ENCODE peak calls at places on chromosomes 3 and 15, in six cellular contexts. G is fibroblast of mammary gland, B is cardiac muscle cell, R is endothelial cell, L is cardiac fibroblast, D is MCF 10A. P is an unnamed sample.

GRCh38 chr3:178275311-178275710 is 260.9 kb upstream of the KCNMB2 start:
- DNase-seq in D (no peak), G (no peak), L (no peak), R (no peak), B (no peak), P (no peak)

GRCh38 chr15:80779658-80780415 is 667 bp downstream of the CEMIP start:
- DNase-seq in B (peak; percentile 42), R (peak; percentile 33), D (peak; percentile 63), L (peak; percentile 50), G (peak; percentile 36), P (no peak)

GRCh38 chr3:14082108-14082657 is 42.5 kb downstream of the CHCHD4 start:
- DNase-seq in R (no peak), G (no peak), L (no peak), B (no peak), D (no peak), P (no peak)

GRCh38 chr15:92610101-92610520 is 45.5 kb downstream of the FAM174B start:
- DNase-seq in D (no peak), B (no peak), R (no peak), G (no peak), L (no peak), P (no peak)

GRCh38 chr15:77226652-77227051 is 155.7 kb upstream of the TSPAN3 start:
- DNase-seq in L (no peak), G (no peak), R (no peak), D (no peak), B (no peak), P (no peak)

GRCh38 chr3:30292192-30292893 is 314.1 kb upstream of the TGFBR2 start:
- DNase-seq in L (peak; percentile 96), R (no peak), D (peak; percentile 79), G (peak; percentile 73), B (no peak), P (no peak)

GRCh38 chr3:23668430-23668904 is 137.3 kb upstream of the UBE2E1 start:
- DNase-seq in L (peak; percentile 85), D (peak; percentile 90), R (no peak), G (peak; percentile 91), B (no peak), P (no peak)

GRCh38 chr3:171704002-171704401 is 106.3 kb downstream of the PLD1 start:
- DNase-seq in G (peak; percentile 60), D (peak; percentile 58), R (no peak), L (peak; percentile 73), B (no peak), P (peak; percentile 19)

GRCh38 chr15:33618300-33618699 is 307.5 kb downstream of the RYR3 start:
- DNase-seq in R (no peak), D (no peak), L (no peak), G (peak; percentile 29), B (no peak), P (no peak)

GRCh38 chr15:49530106-49530505 is 90.5 kb downstream of the FAM227B start:
- DNase-seq in G (peak; percentile 40), R (no peak), D (peak; percentile 53), L (peak; percentile 51), B (no peak), P (no peak)

GRCh38 chr15:30921781-30922371 is 18.2 kb downstream of the FAN1 start:
- DNase-seq in D (no peak), G (no peak), B (no peak), L (no peak), R (no peak), P (no peak)

GRCh38 chr15:74978503-74978902 is 16.9 kb upstream of the SCAMP5 start:
- DNase-seq in L (peak; percentile 54), B (no peak), R (no peak), G (peak; percentile 36), D (no peak), P (no peak)

GRCh38 chr3:179036626-179037300 is 34.8 kb downstream of the ZMAT3 start:
- DNase-seq in D (no peak), R (no peak), L (no peak), B (no peak), G (no peak), P (no peak)

GRCh38 chr15:70385711-70386110 is 288.0 kb upstream of the TLE3 start:
- DNase-seq in D (no peak), G (no peak), R (no peak), L (no peak), B (no peak), P (no peak)

GRCh38 chr3:23874359-23875120 is 42.2 kb downstream of the NKIRAS1 start:
- DNase-seq in G (peak; percentile 78), D (no peak), L (peak; percentile 61), B (no peak), R (no peak), P (no peak)

GRCh38 chr3:69671082-69671952 is 67.9 kb upstream of the MITF start:
- DNase-seq in G (peak; percentile 59), B (peak; percentile 68), R (peak; percentile 55), L (peak; percentile 70), D (peak; percentile 67), P (peak; percentile 44)

GRCh38 chr3:169596126-169596525 is 67.4 kb downstream of the MECOM start:
- DNase-seq in D (no peak), R (no peak), B (no peak), L (no peak), G (no peak), P (no peak)

GRCh38 chr15:88918738-88919137 is 5.6 kb upstream of the MFGE8 start:
- DNase-seq in L (peak; percentile 99), G (peak; percentile 99), D (peak; percentile 98), B (no peak), R (no peak), P (no peak)

GRCh38 chr3:43062556-43063040 is 43.3 kb downstream of the POMGNT2 start:
- DNase-seq in B (no peak), L (peak; percentile 28), R (no peak), D (peak; percentile 6), G (peak; percentile 61), P (no peak)

GRCh38 chr3:134029734-134030381 is at the start of gene SLCO2A1:
- DNase-seq in R (peak; percentile 28), D (peak; percentile 45), L (peak; percentile 28), B (peak; percentile 81), G (peak; percentile 17), P (no peak)

GRCh38 chr3:143961351-143961750 is 10.3 kb upstream of the DIPK2A start:
- DNase-seq in R (no peak), B (no peak), G (no peak), D (no peak), L (no peak), P (no peak)

GRCh38 chr3:191328383-191328962 is 721 bp upstream of the CCDC50 start:
- DNase-seq in D (no peak), R (no peak), G (no peak), L (no peak), B (no peak), P (no peak)

GRCh38 chr3:111979689-111980025 is 831 bp downstream of the ABHD10 start:
- DNase-seq in R (no peak), D (no peak), L (no peak), G (peak; percentile 33), B (no peak), P (no peak)

DNA sequence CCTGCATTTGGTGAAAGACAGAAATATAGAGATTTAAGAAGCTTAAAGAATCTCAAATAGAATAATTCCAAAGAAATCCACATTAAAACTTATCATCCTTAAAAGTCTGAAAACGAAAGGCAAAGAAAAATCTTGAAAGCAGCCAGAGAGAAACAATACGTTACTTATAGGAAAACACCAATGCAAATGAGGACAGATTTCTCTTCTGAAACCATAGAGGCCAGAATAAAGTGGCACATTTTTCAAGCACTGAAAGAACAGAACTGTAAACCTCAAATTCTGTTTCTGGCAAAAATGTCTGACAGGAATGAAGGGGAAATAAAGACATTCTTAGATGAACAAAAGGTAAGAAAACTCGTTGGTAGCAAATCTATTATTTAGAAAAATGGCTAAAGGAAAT is 13.8 kb upstream of the ACTC1 start:
- DNase-seq in D (no peak), G (no peak), B (no peak), L (no peak), R (no peak), P (no peak)
- TF ChIP-seq CTCF in D (no peak), G (no peak), B (no peak), L (no peak), R (no peak), P (no peak)

GRCh38 chr3:123375014-123375940 is 73.6 kb downstream of the ADCY5 start:
- DNase-seq in R (no peak), B (peak; percentile 93), G (no peak), D (no peak), L (no peak), P (no peak)
- TF ChIP-seq CTCF in R (no peak), B (no peak), G (no peak), D (no peak), L (no peak), P (no peak)

DNA sequence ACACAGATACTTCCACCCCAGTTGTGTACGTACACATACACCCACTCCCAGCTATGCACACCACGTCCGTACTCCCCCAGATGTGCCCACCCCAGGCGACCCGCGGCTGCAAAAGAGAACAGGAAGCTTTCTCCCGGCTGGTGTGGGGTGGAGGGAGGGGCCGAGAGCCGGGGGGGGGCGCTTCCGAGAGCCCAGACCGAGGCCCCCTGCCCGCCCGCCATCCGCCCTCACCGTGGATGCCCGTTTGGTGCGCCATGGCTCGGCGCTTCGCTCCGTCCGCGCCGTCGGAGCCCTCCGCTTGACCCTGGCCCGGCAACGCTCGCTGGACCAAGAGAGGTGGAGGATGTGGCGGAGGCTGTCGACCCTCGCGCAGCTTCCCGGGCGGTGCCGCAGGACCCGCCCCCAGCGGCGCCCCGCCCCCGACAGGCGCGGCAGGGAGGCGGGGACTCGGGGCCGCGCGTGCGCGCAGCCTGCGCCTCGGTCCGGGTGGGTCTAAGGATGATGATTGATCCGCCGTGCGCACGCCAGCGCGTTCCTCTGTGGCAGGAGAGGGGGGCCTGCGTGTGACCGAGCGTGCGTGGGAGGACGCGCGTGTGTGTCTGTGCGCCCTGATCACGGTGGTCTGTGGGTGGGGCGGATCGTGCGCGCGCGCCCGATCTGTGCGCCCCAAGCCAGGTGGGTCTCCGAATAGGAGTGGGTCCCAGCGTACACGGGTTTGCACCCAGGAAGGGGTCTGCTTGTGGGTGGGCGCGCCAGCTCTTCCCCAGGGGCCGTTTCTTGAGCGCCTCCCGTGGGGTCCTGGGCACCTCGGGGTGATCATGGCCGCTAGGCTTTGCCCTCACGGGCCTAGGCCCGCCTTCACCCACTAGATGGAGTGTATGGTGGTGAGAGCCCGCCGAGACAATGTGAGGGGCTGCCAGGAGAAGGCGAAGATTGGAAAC is at the start of gene TWF2:
- DNase-seq in L (peak; percentile 74), D (peak; percentile 70), B (peak; percentile 91), R (peak; percentile 87), G (peak; percentile 70), P (peak; percentile 97)
- TF ChIP-seq CTCF in L (peak; percentile 41), D (no peak), B (peak; percentile 46), R (no peak), G (peak; percentile 36), P (peak; percentile 44)

GRCh38 chr3:156445117-156445968 is 109.6 kb downstream of the SSR3 start:
- DNase-seq in G (no peak), L (no peak), D (no peak), B (no peak), R (no peak), P (no peak)

GRCh38 chr3:156443079-156443478 is 111.8 kb downstream of the SSR3 start:
- DNase-seq in G (no peak), D (no peak), L (no peak), B (no peak), R (peak; percentile 9), P (no peak)

GRCh38 chr3:156449712-156450574 is 105.0 kb downstream of the SSR3 start:
- DNase-seq in B (peak; percentile 65), R (peak; percentile 20), D (peak; percentile 48), G (peak; percentile 55), L (peak; percentile 62), P (peak; percentile 40)

DNA sequence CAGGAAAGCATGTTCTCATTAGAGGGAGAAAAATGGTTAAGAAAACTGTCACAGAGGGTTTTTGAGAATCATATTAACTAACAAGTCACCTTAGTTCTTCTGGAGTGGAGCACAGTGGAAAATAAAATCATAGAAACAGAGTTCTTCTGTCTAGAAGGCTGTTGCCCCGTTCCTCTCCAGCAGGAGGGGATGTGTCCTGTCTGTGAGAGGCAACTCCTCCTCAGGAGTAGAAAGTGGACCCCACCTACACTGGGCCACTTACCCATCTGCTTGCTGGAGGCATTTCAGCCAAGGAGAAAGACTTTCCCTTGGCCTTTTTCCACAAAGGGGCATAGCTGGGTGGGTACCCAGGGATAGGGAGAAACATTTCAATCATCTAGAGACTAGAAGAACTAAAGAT is 106.6 kb downstream of the SSR3 start:
- DNase-seq in R (peak; percentile 34), G (peak; percentile 62), D (peak; percentile 47), B (peak; percentile 39), L (peak; percentile 61), P (peak; percentile 29)
- TF ChIP-seq CTCF in R (peak; percentile 40), G (peak; percentile 78), D (peak; percentile 40), B (peak; percentile 53), L (peak; percentile 65), P (peak; percentile 37)

P was measured in GM10248.